ENCODE peak calls at places on chromosomes 6 and 20, in six cellular contexts. U, T, C, Y, N and P are unnamed samples.

GRCh38 chr20:32327087-32327681 is 30.9 kb upstream of the ASXL1 start:
- DNase-seq in T (no peak), C (no peak), N (no peak), Y (peak; percentile 51), U (no peak), P (no peak)

GRCh38 chr6:168342626-168343025 is 23.0 kb upstream of the DACT2 start:
- DNase-seq in T (no peak), N (no peak), U (no peak), C (no peak), Y (no peak), P (no peak)

GRCh38 chr6:277746-278145 is 14.5 kb upstream of the DUSP22 start:
- DNase-seq in T (no peak), U (no peak), N (no peak), C (no peak), Y (no peak), P (no peak)

GRCh38 chr6:125363360-125364121 is 61.8 kb upstream of the HDDC2 start:
- DNase-seq in T (peak; percentile 16), Y (peak; percentile 10), U (peak; percentile 27), C (no peak), N (peak; percentile 39), P (peak; percentile 82)

GRCh38 chr6:26660096-26660425 is 515 bp upstream of the ZNF322 start:
- DNase-seq in C (no peak), U (no peak), N (no peak), Y (peak; percentile 27), T (peak; percentile 55), P (no peak)

GRCh38 chr20:10619427-10619826 is 54.4 kb downstream of the JAG1 start:
- DNase-seq in N (no peak), Y (no peak), C (no peak), U (no peak), T (no peak), P (no peak)

GRCh38 chr6:166693880-166694279 is 66.8 kb upstream of the RPS6KA2 start:
- DNase-seq in N (no peak), Y (no peak), C (no peak), U (no peak), T (no peak), P (no peak)

GRCh38 chr6:41187924-41188886 is 12.7 kb downstream of the TREML2 start:
- DNase-seq in Y (no peak), U (no peak), T (no peak), N (no peak), C (no peak), P (no peak)

GRCh38 chr6:44100088-44100550 is 27.1 kb downstream of the MRPL14 start:
- DNase-seq in T (peak; percentile 48), Y (peak; percentile 69), U (peak; percentile 59), N (peak; percentile 47), C (no peak), P (no peak)

GRCh38 chr6:158825951-158826306 is 6.8 kb upstream of the EZR start:
- DNase-seq in Y (no peak), T (peak; percentile 61), U (no peak), N (peak; percentile 39), C (no peak), P (no peak)

GRCh38 chr6:20978176-20978614 is 443.9 kb downstream of the CDKAL1 start:
- DNase-seq in U (no peak), N (no peak), T (no peak), C (no peak), Y (no peak), P (no peak)

GRCh38 chr20:58651823-58652605 is 931 bp downstream of the STX16 start:
- DNase-seq in C (no peak), N (peak; percentile 69), U (peak; percentile 66), T (peak; percentile 89), Y (peak; percentile 54), P (peak; percentile 70)

GRCh38 chr6:168581706-168582105 is 140.7 kb downstream of the SMOC2 start:
- DNase-seq in C (no peak), Y (no peak), N (no peak), U (no peak), T (no peak), P (no peak)

GRCh38 chr20:62973033-62973745 is 20.7 kb downstream of the SLC17A9 start:
- DNase-seq in U (no peak), T (no peak), Y (no peak), C (no peak), N (no peak), P (peak; percentile 82)

GRCh38 chr20:62969939-62970306 is 17.4 kb downstream of the SLC17A9 start:
- DNase-seq in C (no peak), U (no peak), N (no peak), T (no peak), Y (peak; percentile 54), P (no peak)

GRCh38 chr20:62970307-62971210 is 18.1 kb downstream of the SLC17A9 start:
- DNase-seq in U (no peak), T (no peak), N (no peak), C (no peak), Y (no peak), P (peak; percentile 73)

GRCh38 chr20:62972270-62973032 is 19.9 kb downstream of the SLC17A9 start:
- DNase-seq in U (peak; percentile 90), N (peak; percentile 96), C (peak; percentile 85), T (peak; percentile 89), Y (peak; percentile 79), P (peak; percentile 84)

DNA sequence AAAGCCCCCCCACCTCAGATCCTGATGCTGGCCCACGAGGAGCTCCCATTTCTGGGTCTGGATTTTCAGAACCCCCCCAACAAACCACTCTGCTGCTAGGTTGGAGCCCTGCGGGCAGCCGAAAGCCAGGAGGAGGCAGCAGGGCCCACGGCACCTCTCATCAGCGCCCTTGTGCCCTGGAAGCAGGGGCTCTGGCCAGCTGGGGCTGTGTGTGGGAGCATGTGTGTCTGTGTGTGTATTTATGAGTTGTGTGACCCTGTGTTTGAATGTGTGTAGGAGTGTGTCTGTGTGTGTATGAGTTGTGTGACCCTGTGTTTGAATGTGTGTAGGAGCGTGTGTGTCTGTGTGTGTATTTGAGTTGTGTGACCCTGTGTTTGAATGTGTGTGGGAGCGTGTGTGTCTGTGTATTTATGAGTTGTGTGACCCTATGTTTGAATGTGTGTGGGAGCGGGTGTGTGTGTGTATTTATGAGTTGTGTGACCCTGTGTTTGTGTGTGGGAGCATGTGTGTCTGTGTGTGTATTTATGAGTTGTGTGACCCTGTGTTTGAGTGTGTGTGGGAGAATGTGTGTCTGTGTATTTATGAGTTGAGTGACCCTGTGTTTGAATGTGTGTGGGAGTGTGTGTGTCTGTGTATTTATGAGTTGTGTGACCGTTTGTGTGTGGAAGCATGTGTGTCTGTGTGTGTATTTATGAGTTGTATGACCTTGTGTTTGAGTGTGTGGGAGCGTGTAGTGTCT is 18.9 kb downstream of the SLC17A9 start:
- DNase-seq in N (no peak), U (no peak), Y (no peak), C (no peak), T (no peak), P (no peak)
- H3K27me3 ChIP-seq in N (peaks cover 39% of the 10 kb centered on the region), U (peaks cover 84% of the 10 kb centered on the region), Y (peaks cover 52% of the 10 kb centered on the region), C (peaks cover 42% of the 10 kb centered on the region), T (peaks cover 94% of the 10 kb centered on the region), P (peaks cover 35% of the 10 kb centered on the region)

DNA sequence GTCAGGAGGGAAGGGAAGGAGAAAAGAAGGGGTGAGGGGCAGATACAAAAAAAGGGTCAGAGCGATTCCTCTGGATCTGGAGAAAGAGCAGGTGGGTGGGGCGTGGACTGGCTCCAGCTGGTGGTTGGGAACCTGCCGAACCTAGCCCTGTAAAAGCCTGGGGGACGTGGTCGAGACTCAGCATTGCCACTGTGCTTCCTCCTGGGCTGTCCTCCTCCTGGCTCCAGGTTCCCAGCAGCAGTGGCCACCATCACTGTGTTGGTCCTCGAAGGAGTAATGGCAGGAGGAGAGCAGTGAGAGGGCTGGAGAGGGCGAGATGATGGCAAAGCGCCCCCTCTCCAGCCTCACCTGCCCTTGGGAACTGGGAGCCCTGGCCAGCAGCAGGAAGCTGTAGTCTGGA is 3.5 kb upstream of the RAET1L start:
- DNase-seq in Y (no peak), T (no peak), N (no peak), U (no peak), C (no peak), P (no peak)
- TF ChIP-seq POLR2AphosphoS5 in Y (no peak), T (no peak), N (no peak), U (no peak), C (no peak), P (no peak)

GRCh38 chr6:81857812-81858211 is 105.3 kb upstream of the TENT5A start:
- DNase-seq in C (no peak), T (no peak), Y (no peak), N (no peak), U (no peak), P (no peak)

GRCh38 chr6:81863123-81863522 is 110.6 kb upstream of the TENT5A start:
- DNase-seq in Y (peak; percentile 92), T (no peak), N (no peak), C (no peak), U (no peak), P (no peak)

GRCh38 chr6:81864124-81864523 is 111.6 kb upstream of the TENT5A start:
- DNase-seq in Y (peak; percentile 24), U (no peak), N (no peak), T (no peak), C (no peak), P (no peak)

GRCh38 chr6:81859884-81860283 is 107.4 kb upstream of the TENT5A start:
- DNase-seq in T (no peak), U (no peak), C (no peak), Y (no peak), N (no peak), P (no peak)

DNA sequence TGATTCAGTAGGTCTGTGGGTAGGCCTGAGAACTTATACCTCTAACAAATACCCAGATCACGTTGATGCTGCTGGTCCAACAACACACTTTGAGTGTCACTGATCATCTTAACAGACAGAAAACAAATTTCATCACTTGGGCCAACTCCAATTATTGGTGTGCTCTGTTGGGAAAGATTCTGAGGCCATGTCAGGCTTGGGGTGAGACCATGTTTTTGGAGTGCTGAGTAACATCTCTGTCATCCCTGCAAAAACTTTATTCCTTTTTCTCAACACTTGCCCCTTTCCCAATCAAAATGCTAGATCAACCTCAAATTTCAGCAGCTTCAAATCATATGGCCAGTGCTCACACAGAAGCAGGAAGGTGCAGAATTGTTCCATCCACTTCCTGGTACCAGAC is 108.8 kb upstream of the TENT5A start:
- DNase-seq in N (no peak), T (no peak), C (no peak), U (no peak), Y (no peak), P (no peak)
- H3K27ac ChIP-seq in N (no peak overlapping the region), T (no peak overlapping the region), C (no peak overlapping the region), U (no peak overlapping the region), Y (no peak overlapping the region), P (no peak overlapping the region)

GRCh38 chr6:3798211-3798909 is 46.8 kb upstream of the PXDC1 start:
- DNase-seq in Y (no peak), C (no peak), U (no peak), T (no peak), N (no peak), P (no peak)

GRCh38 chr6:3797231-3798200 is 46.0 kb upstream of the PXDC1 start:
- DNase-seq in U (no peak), Y (peak; percentile 89), T (no peak), C (no peak), N (no peak), P (no peak)

GRCh38 chr6:3795836-3796395 is 44.4 kb upstream of the PXDC1 start:
- DNase-seq in Y (no peak), T (no peak), N (no peak), C (no peak), U (no peak), P (no peak)

GRCh38 chr6:3794092-3794491 is 42.6 kb upstream of the PXDC1 start:
- DNase-seq in Y (no peak), C (no peak), U (no peak), N (no peak), T (no peak), P (no peak)

DNA sequence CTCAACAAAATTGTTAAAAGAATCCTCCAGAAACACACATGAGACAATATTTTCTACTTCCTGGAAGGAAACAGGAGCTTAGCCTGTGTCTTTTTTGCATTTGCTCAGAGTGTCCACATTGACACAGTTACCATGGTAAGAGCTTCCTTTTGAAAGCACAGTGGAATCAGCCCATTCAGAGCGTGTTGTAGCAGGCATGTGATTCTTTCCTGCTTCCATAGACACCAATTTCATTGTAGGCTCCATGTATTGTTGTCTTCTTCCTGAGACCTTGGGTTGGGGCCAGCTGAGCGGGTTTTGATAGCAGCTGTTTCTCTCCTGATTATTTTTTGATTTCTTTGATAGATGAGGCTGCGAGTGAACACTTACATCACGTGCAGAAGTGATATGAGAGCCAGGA is 44.9 kb upstream of the PXDC1 start:
- DNase-seq in C (no peak), Y (no peak), T (no peak), U (no peak), N (no peak), P (no peak)
- H3K27me3 ChIP-seq in C (no peaks in the 10 kb centered on the region), Y (no peaks in the 10 kb centered on the region), T (peaks cover 58% of the 10 kb centered on the region), U (no peaks in the 10 kb centered on the region), N (no peaks in the 10 kb centered on the region), P (no peaks in the 10 kb centered on the region)